ENCODE peak calls at places on chromosome 14, in four cellular contexts. Z is CD4-positive, alpha-beta T cell; P is epithelial cell of prostate; V is left ventricle myocardium inferior. O is an unnamed sample.

GRCh38 chr14:32038876-32039275 is 38.2 kb upstream of the ARHGAP5 start:
- DNase-seq in V (no peak), Z (no peak), P (no peak), O (no peak)

GRCh38 chr14:91349481-91350074 is 68.0 kb downstream of the CCDC88C start:
- DNase-seq in V (no peak), Z (no peak), P (no peak), O (no peak)

GRCh38 chr14:36317650-36318049 is 2.8 kb downstream of the MBIP start:
- DNase-seq in V (no peak), Z (no peak), P (peak), O (no peak)

GRCh38 chr14:73829526-73830431 is 21.9 kb upstream of the PTGR2 start:
- DNase-seq in P (no peak), V (no peak), Z (no peak), O (no peak)

GRCh38 chr14:77221241-77221871 is 39.8 kb downstream of the TMEM63C start:
- DNase-seq in P (no peak), Z (no peak), V (no peak), O (no peak)

GRCh38 chr14:104109731-104110361 is 24.3 kb downstream of the ASPG start:
- DNase-seq in P (no peak), V (peak), Z (no peak), O (no peak)

GRCh38 chr14:52089208-52089607 is 20.3 kb upstream of the NID2 start:
- DNase-seq in V (no peak), Z (no peak), P (no peak), O (no peak)

GRCh38 chr14:65211341-65211987 is 109.1 kb upstream of the MAX start:
- DNase-seq in Z (no peak), P (no peak), V (no peak), O (no peak)

GRCh38 chr14:97104029-97104428 is 306.8 kb downstream of the VRK1 start:
- DNase-seq in Z (no peak), V (no peak), P (no peak), O (no peak)
- H3K27ac ChIP-seq in Z (no peak), V (no peak), P (no peak), O (no peak)

DNA sequence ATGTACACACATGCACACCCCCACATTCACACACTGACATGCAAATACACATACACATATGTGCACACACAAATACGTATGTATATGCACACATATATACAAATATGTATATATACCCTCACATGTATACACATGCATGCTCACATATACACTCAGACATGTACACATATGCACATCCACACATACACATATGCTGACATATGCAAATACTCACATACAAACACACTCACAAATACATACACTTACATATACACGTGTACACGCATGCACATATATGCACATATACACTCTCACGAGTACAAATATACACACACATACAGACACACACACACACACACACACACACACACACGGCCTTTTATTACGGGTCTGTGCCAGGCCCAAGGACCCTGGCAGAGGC is 54.9 kb downstream of the BCL11B start:
- DNase-seq in Z (no peak), V (no peak), P (no peak), O (no peak)
- H3K27ac ChIP-seq in Z (peak), V (no peak), P (no peak), O (no peak)

DNA sequence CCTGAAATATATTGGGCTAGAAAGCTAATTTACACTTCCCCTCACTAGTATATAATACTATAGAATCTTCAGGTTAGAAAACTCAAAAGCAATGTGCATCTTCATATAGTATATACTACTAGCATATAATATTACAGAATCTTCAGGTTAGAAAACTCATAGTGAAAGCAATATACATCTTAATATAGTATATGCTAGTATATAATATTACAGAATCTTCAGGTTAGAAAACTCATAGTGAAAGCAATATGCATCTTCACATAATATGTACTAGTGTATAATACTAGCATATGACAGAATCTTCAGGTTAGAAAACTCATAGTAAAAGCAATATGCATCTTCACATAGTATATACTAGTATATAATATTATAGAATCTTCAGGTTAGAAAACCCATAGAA is 329.6 kb downstream of the ZFP36L1 start:
- DNase-seq in V (no peak), Z (no peak), P (no peak), O (no peak)
- H3K27ac ChIP-seq in V (no peak), Z (no peak), P (peak), O (no peak)

GRCh38 chr14:103001226-103001625 is 56.1 kb downstream of the CDC42BPB start:
- DNase-seq in V (no peak), Z (no peak), P (no peak), O (no peak)
- H3K27ac ChIP-seq in V (no peak), Z (no peak), P (no peak), O (no peak)

GRCh38 chr14:68047910-68048309 is 228.3 kb downstream of the RAD51B start:
- DNase-seq in V (no peak), Z (no peak), P (no peak), O (no peak)

GRCh38 chr14:68042002-68042401 is 222.4 kb downstream of the RAD51B start:
- DNase-seq in Z (no peak), P (no peak), V (no peak), O (no peak)

GRCh38 chr14:68042591-68043210 is 223.1 kb downstream of the RAD51B start:
- DNase-seq in Z (no peak), P (peak), V (no peak), O (no peak)

GRCh38 chr14:68040633-68041369 is 221.2 kb downstream of the RAD51B start:
- DNase-seq in V (no peak), P (no peak), Z (no peak), O (no peak)

GRCh38 chr14:68043752-68044151 is 224.2 kb downstream of the RAD51B start:
- DNase-seq in Z (no peak), P (no peak), V (no peak), O (no peak)
- H3K27ac ChIP-seq in Z (no peak), P (peak), V (peak), O (no peak)

GRCh38 chr14:102817318-102817717 is 40.1 kb downstream of the TRAF3 start:
- DNase-seq in Z (no peak), V (no peak), P (no peak), O (no peak)
- H3K27ac ChIP-seq in Z (no peak), V (no peak), P (no peak), O (no peak)

O was measured in HL-60.